ENCODE peak calls at places on chromosomes 2 and 18, in ten cellular contexts. A is CD4-positive, alpha-beta memory T cell; E is germinal center; I is NAMALWA; O is cardiac fibroblast; L is NCI-H2107; K is choroid plexus epithelial cell; N is T-helper 17 cell; H is T-helper 2 cell; Z is astrocyte of the spinal cord. M is an unnamed sample.

GRCh38 chr2:164314148-164314547 is 307.1 kb downstream of the GRB14 start:
- DNase-seq in A (no peak), O (peak; percentile 42), K (peak; percentile 69), H (no peak), E (no peak), Z (peak; percentile 26), I (no peak), L (no peak), N (no peak), M (no peak)

GRCh38 chr18:23498877-23499570 is 4.3 kb upstream of the RMC1 start:
- DNase-seq in I (peak; percentile 89), A (peak; percentile 70), H (peak; percentile 88), N (peak; percentile 39), E (peak; percentile 62), Z (peak; percentile 72), K (peak; percentile 90), O (peak; percentile 84), L (no peak), M (peak; percentile 41)

GRCh38 chr2:80302465-80303005 is 2.0 kb downstream of the LRRTM1 start:
- DNase-seq in I (no peak), H (no peak), L (no peak), A (no peak), N (no peak), O (no peak), Z (no peak), E (no peak), K (no peak), M (no peak)

GRCh38 chr18:33440384-33441043 is at the start of gene CCDC178:
- DNase-seq in Z (peak; percentile 26), K (peak; percentile 9), N (no peak), O (no peak), I (no peak), H (no peak), E (no peak), L (no peak), A (no peak), M (no peak)

GRCh38 chr2:241268716-241269445 is 46.6 kb downstream of the HDLBP start:
- DNase-seq in A (no peak), K (no peak), O (peak; percentile 51), N (no peak), Z (no peak), L (no peak), H (no peak), E (no peak), I (no peak), M (peak; percentile 11)

GRCh38 chr18:32661486-32662299 is 111.1 kb downstream of the KLHL14 start:
- DNase-seq in A (no peak), L (no peak), I (no peak), K (peak; percentile 19), H (peak; percentile 61), N (no peak), E (no peak), O (no peak), Z (peak; percentile 48), M (no peak)

GRCh38 chr2:20027715-20028434 is 15.4 kb upstream of the MATN3 start:
- DNase-seq in N (no peak), O (peak; percentile 35), I (no peak), L (no peak), A (no peak), E (no peak), K (peak; percentile 39), H (no peak), Z (peak; percentile 22), M (no peak)

GRCh38 chr2:32003791-32004190 is 7.0 kb downstream of the MEMO1 start:
- DNase-seq in H (no peak), L (no peak), E (no peak), K (no peak), O (no peak), N (no peak), Z (no peak), A (no peak), I (no peak), M (no peak)

GRCh38 chr2:170714156-170715061 is 728 bp upstream of the SP5 start:
- DNase-seq in H (peak; percentile 35), O (no peak), Z (no peak), E (no peak), L (no peak), I (no peak), N (no peak), A (peak; percentile 14), K (no peak), M (no peak)

GRCh38 chr2:219508933-219509779 is 5.1 kb upstream of the ASIC4 start:
- DNase-seq in H (no peak), I (no peak), K (no peak), N (no peak), E (no peak), A (no peak), O (no peak), L (no peak), Z (no peak), M (no peak)

GRCh38 chr2:190277234-190278112 is 42.2 kb downstream of the HIBCH start:
- DNase-seq in N (no peak), E (peak; percentile 10), O (peak; percentile 75), H (peak; percentile 46), L (no peak), Z (peak; percentile 70), I (peak; percentile 74), A (peak; percentile 6), K (peak; percentile 75), M (peak; percentile 10)

GRCh38 chr2:241399941-241400922 is 44.1 kb downstream of the FARP2 start:
- DNase-seq in A (no peak), K (no peak), O (no peak), I (no peak), H (no peak), L (no peak), E (no peak), Z (no peak), N (no peak), M (no peak)

GRCh38 chr2:199932312-199932855 is 21.3 kb downstream of the C2orf69 start:
- DNase-seq in L (no peak), I (no peak), O (no peak), K (peak; percentile 43), N (no peak), E (no peak), H (no peak), A (no peak), Z (peak; percentile 55), M (no peak)

GRCh38 chr2:150480971-150481830 is 6.3 kb downstream of the RND3 start:
- DNase-seq in Z (no peak), I (no peak), N (no peak), L (no peak), H (no peak), K (no peak), O (peak; percentile 31), E (no peak), A (no peak), M (no peak)

GRCh38 chr2:229001196-229001595 is 269.9 kb downstream of the PID1 start:
- DNase-seq in E (no peak), L (no peak), K (no peak), Z (no peak), N (no peak), O (no peak), H (no peak), I (no peak), A (no peak), M (no peak)

GRCh38 chr2:26577442-26578433 is 63.4 kb downstream of the CIB4 start:
- DNase-seq in K (peak; percentile 65), H (peak; percentile 54), N (peak; percentile 37), I (peak; percentile 65), Z (peak; percentile 39), O (peak; percentile 66), A (peak; percentile 52), L (peak; percentile 67), E (peak; percentile 76), M (peak; percentile 18)

GRCh38 chr2:20575935-20576597 is 74.8 kb downstream of the HS1BP3 start:
- DNase-seq in I (no peak), E (no peak), K (no peak), L (no peak), O (no peak), A (no peak), H (no peak), Z (no peak), N (no peak), M (no peak)

GRCh38 chr2:195612515-195613495 is 44.2 kb upstream of the SLC39A10 start:
- DNase-seq in K (peak; percentile 90), Z (peak; percentile 83), A (no peak), L (no peak), E (no peak), I (no peak), O (peak; percentile 80), N (no peak), H (no peak), M (peak; percentile 31)

GRCh38 chr2:104848526-104848925 is 5.4 kb upstream of the POU3F3 start:
- DNase-seq in O (no peak), E (no peak), N (no peak), L (no peak), A (no peak), K (no peak), Z (peak; percentile 46), H (no peak), I (no peak), M (no peak)

GRCh38 chr2:84077504-84077903 is 381.6 kb downstream of the SUCLG1 start:
- DNase-seq in E (no peak), O (no peak), H (peak; percentile 19), N (no peak), I (peak; percentile 55), A (no peak), L (no peak), K (no peak), Z (no peak), M (no peak)

GRCh38 chr2:28226558-28226957 is 166.1 kb upstream of the FOSL2 start:
- DNase-seq in N (no peak), I (no peak), L (no peak), E (no peak), K (no peak), A (no peak), H (no peak), Z (no peak), O (no peak), M (no peak)